ENCODE peak calls at places on chromosomes 16 and 17, in seven cellular contexts. One of them, this sample, is unnamed.

GRCh38 chr17:7208754-7209460 is 10.7 kb downstream of the DLG4 start:
- DNase-seq in islet precursor cell: no peak
- DNase-seq in cardiac muscle cell: no peak
- DNase-seq in A549: no peak
- DNase-seq in nucleus accumbens: no peak
- DNase-seq in activated gamma-delta T cell: no peak
- DNase-seq in activated CD4-positive, alpha-beta T cell treated with anti-CD3 and anti-CD28 coated beads for 36 hours: no peak
- DNase-seq in this sample: no peak

GRCh38 chr17:48251950-48252349 is 144.4 kb downstream of the SNX11 start:
- DNase-seq in activated CD4-positive, alpha-beta T cell treated with anti-CD3 and anti-CD28 coated beads for 36 hours: no peak
- DNase-seq in cardiac muscle cell: no peak
- DNase-seq in activated gamma-delta T cell: no peak
- DNase-seq in islet precursor cell: no peak
- DNase-seq in nucleus accumbens: no peak
- DNase-seq in A549: no peak
- DNase-seq in this sample: no peak

GRCh38 chr17:50311112-50311460 is 34.8 kb upstream of the XYLT2 start:
- DNase-seq in activated gamma-delta T cell: no peak
- DNase-seq in A549: no peak
- DNase-seq in cardiac muscle cell: no peak
- DNase-seq in islet precursor cell: no peak
- DNase-seq in activated CD4-positive, alpha-beta T cell treated with anti-CD3 and anti-CD28 coated beads for 36 hours: no peak
- DNase-seq in nucleus accumbens: no peak
- DNase-seq in this sample: no peak

GRCh38 chr16:1630450-1631213 is 18.5 kb downstream of the CRAMP1 start:
- DNase-seq in nucleus accumbens: no peak
- DNase-seq in cardiac muscle cell: no peak
- DNase-seq in activated gamma-delta T cell: no peak
- DNase-seq in activated CD4-positive, alpha-beta T cell treated with anti-CD3 and anti-CD28 coated beads for 36 hours: no peak
- DNase-seq in A549: no peak
- DNase-seq in islet precursor cell: no peak
- DNase-seq in this sample: no peak

GRCh38 chr16:72246423-72246822 is 74.5 kb upstream of the PMFBP1 start:
- DNase-seq in islet precursor cell: no peak
- DNase-seq in activated gamma-delta T cell: no peak
- DNase-seq in activated CD4-positive, alpha-beta T cell treated with anti-CD3 and anti-CD28 coated beads for 36 hours: no peak
- DNase-seq in cardiac muscle cell: no peak
- DNase-seq in nucleus accumbens: no peak
- DNase-seq in A549: no peak
- DNase-seq in this sample: no peak

GRCh38 chr17:50785942-50786570 is 18.7 kb upstream of the ANKRD40CL start:
- DNase-seq in nucleus accumbens: no peak
- DNase-seq in activated CD4-positive, alpha-beta T cell treated with anti-CD3 and anti-CD28 coated beads for 36 hours: no peak
- DNase-seq in islet precursor cell: no peak
- DNase-seq in A549: no peak
- DNase-seq in activated gamma-delta T cell: no peak
- DNase-seq in cardiac muscle cell: no peak
- DNase-seq in this sample: no peak

GRCh38 chr16:50197582-50197981 is 44.5 kb downstream of the TENT4B start:
- DNase-seq in activated CD4-positive, alpha-beta T cell treated with anti-CD3 and anti-CD28 coated beads for 36 hours: no peak
- DNase-seq in A549: no peak
- DNase-seq in islet precursor cell: no peak
- DNase-seq in activated gamma-delta T cell: no peak
- DNase-seq in cardiac muscle cell: no peak
- DNase-seq in nucleus accumbens: no peak
- DNase-seq in this sample: no peak

GRCh38 chr16:87384162-87384999 is 805 bp upstream of the FBXO31 start:
- DNase-seq in activated gamma-delta T cell: no peak
- DNase-seq in activated CD4-positive, alpha-beta T cell treated with anti-CD3 and anti-CD28 coated beads for 36 hours: no peak
- DNase-seq in nucleus accumbens: no peak
- DNase-seq in islet precursor cell: peak
- DNase-seq in A549: peak
- DNase-seq in cardiac muscle cell: peak
- DNase-seq in this sample: no peak

GRCh38 chr17:38898812-38899348 is 26.5 kb upstream of the LASP1NB start:
- DNase-seq in activated CD4-positive, alpha-beta T cell treated with anti-CD3 and anti-CD28 coated beads for 36 hours: peak
- DNase-seq in activated gamma-delta T cell: peak
- DNase-seq in nucleus accumbens: no peak
- DNase-seq in islet precursor cell: no peak
- DNase-seq in cardiac muscle cell: no peak
- DNase-seq in A549: no peak
- DNase-seq in this sample: no peak

GRCh38 chr16:63617047-63617989 is 1504.5 kb downstream of the CDH11 start:
- DNase-seq in activated gamma-delta T cell: no peak
- DNase-seq in islet precursor cell: no peak
- DNase-seq in cardiac muscle cell: peak
- DNase-seq in A549: peak
- DNase-seq in nucleus accumbens: no peak
- DNase-seq in activated CD4-positive, alpha-beta T cell treated with anti-CD3 and anti-CD28 coated beads for 36 hours: no peak
- DNase-seq in this sample: no peak

GRCh38 chr16:48608452-48608851 is 1.5 kb downstream of the N4BP1 start:
- DNase-seq in nucleus accumbens: no peak
- DNase-seq in activated gamma-delta T cell: no peak
- DNase-seq in islet precursor cell: no peak
- DNase-seq in activated CD4-positive, alpha-beta T cell treated with anti-CD3 and anti-CD28 coated beads for 36 hours: no peak
- DNase-seq in cardiac muscle cell: no peak
- DNase-seq in A549: no peak
- DNase-seq in this sample: no peak

GRCh38 chr16:15770107-15770506 is 86.7 kb downstream of the MYH11 start:
- DNase-seq in islet precursor cell: no peak
- DNase-seq in activated gamma-delta T cell: no peak
- DNase-seq in activated CD4-positive, alpha-beta T cell treated with anti-CD3 and anti-CD28 coated beads for 36 hours: no peak
- DNase-seq in nucleus accumbens: no peak
- DNase-seq in cardiac muscle cell: no peak
- DNase-seq in A549: no peak
- DNase-seq in this sample: no peak

GRCh38 chr16:86929149-86929871 is 351.0 kb downstream of the FOXL1 start:
- DNase-seq in A549: no peak
- DNase-seq in activated CD4-positive, alpha-beta T cell treated with anti-CD3 and anti-CD28 coated beads for 36 hours: no peak
- DNase-seq in cardiac muscle cell: peak
- DNase-seq in activated gamma-delta T cell: no peak
- DNase-seq in islet precursor cell: peak
- DNase-seq in nucleus accumbens: no peak
- DNase-seq in this sample: no peak

GRCh38 chr16:67329901-67330300 is 3.3 kb downstream of the LRRC36 start:
- DNase-seq in islet precursor cell: no peak
- DNase-seq in activated gamma-delta T cell: no peak
- DNase-seq in activated CD4-positive, alpha-beta T cell treated with anti-CD3 and anti-CD28 coated beads for 36 hours: no peak
- DNase-seq in cardiac muscle cell: no peak
- DNase-seq in nucleus accumbens: no peak
- DNase-seq in A549: no peak
- DNase-seq in this sample: no peak

GRCh38 chr16:11306997-11307638 is 26.0 kb upstream of the PRM1 start:
- DNase-seq in activated gamma-delta T cell: no peak
- DNase-seq in activated CD4-positive, alpha-beta T cell treated with anti-CD3 and anti-CD28 coated beads for 36 hours: peak
- DNase-seq in cardiac muscle cell: no peak
- DNase-seq in islet precursor cell: no peak
- DNase-seq in A549: no peak
- DNase-seq in nucleus accumbens: no peak
- DNase-seq in this sample: no peak

GRCh38 chr17:39198186-39198566 is 707 bp upstream of the CACNB1 start:
- DNase-seq in nucleus accumbens: no peak
- DNase-seq in activated CD4-positive, alpha-beta T cell treated with anti-CD3 and anti-CD28 coated beads for 36 hours: no peak
- DNase-seq in activated gamma-delta T cell: no peak
- DNase-seq in islet precursor cell: no peak
- DNase-seq in cardiac muscle cell: no peak
- DNase-seq in A549: no peak
- DNase-seq in this sample: no peak

GRCh38 chr16:85126731-85127662 is 14.7 kb upstream of the CIBAR2 start:
- DNase-seq in cardiac muscle cell: peak
- DNase-seq in islet precursor cell: no peak
- DNase-seq in A549: no peak
- DNase-seq in activated gamma-delta T cell: no peak
- DNase-seq in activated CD4-positive, alpha-beta T cell treated with anti-CD3 and anti-CD28 coated beads for 36 hours: peak
- DNase-seq in nucleus accumbens: no peak
- DNase-seq in this sample: no peak

GRCh38 chr16:19118938-19119431 is 5.2 kb downstream of the ITPRIPL2 start:
- DNase-seq in A549: peak
- DNase-seq in activated CD4-positive, alpha-beta T cell treated with anti-CD3 and anti-CD28 coated beads for 36 hours: peak
- DNase-seq in cardiac muscle cell: no peak
- DNase-seq in islet precursor cell: peak
- DNase-seq in nucleus accumbens: no peak
- DNase-seq in activated gamma-delta T cell: no peak
- DNase-seq in this sample: no peak

GRCh38 chr17:17063546-17064122 is 21.4 kb downstream of the MPRIP start:
- DNase-seq in nucleus accumbens: peak
- DNase-seq in cardiac muscle cell: no peak
- DNase-seq in islet precursor cell: no peak
- DNase-seq in activated gamma-delta T cell: no peak
- DNase-seq in A549: peak
- DNase-seq in activated CD4-positive, alpha-beta T cell treated with anti-CD3 and anti-CD28 coated beads for 36 hours: no peak
- DNase-seq in this sample: peak

GRCh38 chr17:17693253-17693954 is 12.1 kb downstream of the RAI1 start:
- DNase-seq in nucleus accumbens: no peak
- DNase-seq in cardiac muscle cell: peak
- DNase-seq in islet precursor cell: peak
- DNase-seq in A549: peak
- DNase-seq in activated gamma-delta T cell: no peak
- DNase-seq in activated CD4-positive, alpha-beta T cell treated with anti-CD3 and anti-CD28 coated beads for 36 hours: peak
- DNase-seq in this sample: peak

GRCh38 chr16:86818701-86819522 is 240.6 kb downstream of the FOXL1 start:
- DNase-seq in activated gamma-delta T cell: no peak
- DNase-seq in activated CD4-positive, alpha-beta T cell treated with anti-CD3 and anti-CD28 coated beads for 36 hours: no peak
- DNase-seq in islet precursor cell: peak
- DNase-seq in A549: no peak
- DNase-seq in nucleus accumbens: no peak
- DNase-seq in cardiac muscle cell: no peak
- DNase-seq in this sample: no peak

GRCh38 chr17:21058098-21058893 is 15.5 kb upstream of the USP22 start:
- DNase-seq in activated CD4-positive, alpha-beta T cell treated with anti-CD3 and anti-CD28 coated beads for 36 hours: no peak
- DNase-seq in A549: peak
- DNase-seq in activated gamma-delta T cell: no peak
- DNase-seq in nucleus accumbens: no peak
- DNase-seq in cardiac muscle cell: no peak
- DNase-seq in islet precursor cell: peak
- DNase-seq in this sample: no peak

This sample was measured in amygdala.